ENCODE peak calls at places on chromosomes 11 and 22, in six cellular contexts. Z, X, I, C, J and T are unnamed samples.

GRCh38 chr11:71096751-71097388 is 155.5 kb downstream of the SHANK2 start:
- DNase-seq in Z (peak; percentile 10), X (no peak), I (no peak), C (no peak), J (no peak), T (peak; percentile 14)

GRCh38 chr11:30365793-30366517 is 43.1 kb downstream of the ARL14EP start:
- DNase-seq in Z (no peak), X (no peak), I (no peak), C (no peak), J (no peak), T (no peak)

GRCh38 chr22:34236527-34236926 is 316.3 kb upstream of the LARGE1 start:
- DNase-seq in Z (peak; percentile 6), X (no peak), I (no peak), C (no peak), J (no peak), T (no peak)

GRCh38 chr11:58939277-58939676 is at the start of gene GLYATL1:
- DNase-seq in Z (no peak), X (no peak), I (no peak), C (no peak), J (no peak), T (no peak)

GRCh38 chr22:20956258-20957117 is 10.6 kb upstream of the AIFM3 start:
- DNase-seq in Z (peak; percentile 83), X (no peak), I (peak; percentile 37), C (peak; percentile 63), J (no peak), T (peak; percentile 51)

GRCh38 chr11:130999086-130999485 is 82.8 kb upstream of the SNX19 start:
- DNase-seq in Z (peak; percentile 68), X (no peak), I (no peak), C (no peak), J (no peak), T (peak; percentile 77)

GRCh38 chr11:79078999-79079398 is 361.8 kb downstream of the TENM4 start:
- DNase-seq in Z (no peak), X (no peak), I (no peak), C (no peak), J (no peak), T (no peak)

GRCh38 chr11:70608568-70609314 is 210.4 kb downstream of the CTTN start:
- DNase-seq in Z (peak; percentile 23), X (no peak), I (no peak), C (peak; percentile 51), J (no peak), T (peak; percentile 61)

GRCh38 chr22:21448627-21449416 is 18.4 kb upstream of the TMEM191C start:
- DNase-seq in Z (no peak), X (no peak), I (peak; percentile 1), C (peak; percentile 1), J (no peak), T (no peak)

GRCh38 chr22:46057762-46058420 is 80.9 kb upstream of the WNT7B start:
- DNase-seq in Z (no peak), X (peak; percentile 63), I (no peak), C (no peak), J (no peak), T (peak; percentile 83)
- H3K4me3 ChIP-seq in Z (no peak overlapping the region), X (no peak overlapping the region), I (no peak overlapping the region), C (no peak overlapping the region), J (no peak overlapping the region), T (peak overlapping the region; percentile 59)

GRCh38 chr22:19488884-19489843 is 9.4 kb downstream of the CDC45 start:
- DNase-seq in Z (no peak), X (no peak), I (no peak), C (no peak), J (no peak), T (peak; percentile 30)
- TF ChIP-seq CTCF in Z (no peak), X (no peak), I (no peak), C (no peak), J (peak; percentile 23), T (no peak)

GRCh38 chr11:34623463-34623862 is 2.6 kb downstream of the EHF start:
- DNase-seq in Z (no peak), X (no peak), I (no peak), C (no peak), J (no peak), T (no peak)

GRCh38 chr11:34624069-34624468 is 3.2 kb downstream of the EHF start:
- DNase-seq in Z (peak; percentile 78), X (peak; percentile 50), I (no peak), C (no peak), J (no peak), T (no peak)

GRCh38 chr11:34627197-34627596 is 6.3 kb downstream of the EHF start:
- DNase-seq in Z (peak; percentile 93), X (no peak), I (no peak), C (no peak), J (no peak), T (no peak)

GRCh38 chr11:34626393-34626792 is 5.5 kb downstream of the EHF start:
- DNase-seq in Z (peak; percentile 84), X (no peak), I (no peak), C (no peak), J (no peak), T (no peak)

GRCh38 chr11:34625576-34625975 is 4.7 kb downstream of the EHF start:
- DNase-seq in Z (no peak), X (no peak), I (no peak), C (no peak), J (no peak), T (no peak)
- H3K4me3 ChIP-seq in Z (peak overlapping the region; percentile 45), X (no peak overlapping the region), I (no peak overlapping the region), C (no peak overlapping the region), J (no peak overlapping the region), T (no peak overlapping the region)

DNA sequence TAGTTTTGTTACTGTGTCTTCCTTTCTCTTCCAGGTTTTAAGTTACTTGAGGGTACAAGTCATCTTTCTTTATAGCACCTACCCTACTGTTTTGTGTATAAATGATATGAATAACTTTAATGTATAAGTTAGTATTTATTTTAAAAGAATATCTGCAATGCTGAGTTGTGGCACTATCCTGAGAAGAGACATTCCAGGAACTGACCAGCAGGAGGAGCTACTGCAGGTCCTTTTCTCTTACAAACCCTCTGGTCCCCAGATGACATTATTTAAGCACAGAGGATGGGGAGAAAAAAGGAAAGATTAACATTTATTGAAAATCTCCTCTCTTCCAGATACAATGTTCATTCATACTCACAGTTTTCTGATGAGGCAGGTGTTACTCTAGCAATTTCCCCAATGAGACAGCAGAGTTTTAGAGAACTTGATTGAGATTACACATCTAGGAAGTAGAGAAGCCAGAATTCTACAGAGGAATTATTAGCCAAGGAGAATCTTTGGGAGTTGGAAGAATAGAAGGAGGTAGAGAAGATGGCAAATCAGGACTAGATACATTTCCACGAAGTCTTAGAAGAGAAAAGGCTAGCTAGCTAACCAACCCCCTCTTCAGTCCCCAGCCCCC is 541.2 kb upstream of the API5 start:
- DNase-seq in Z (peak; percentile 9), X (no peak), I (peak; percentile 11), C (peak; percentile 56), J (no peak), T (peak; percentile 25)
- TF ChIP-seq CTCF in Z (peak; percentile 37), X (peak; percentile 21), I (peak; percentile 43), C (peak; percentile 89), J (no peak), T (peak; percentile 45)

GRCh38 chr11:119447664-119448242 is 24.8 kb upstream of the THY1 start:
- DNase-seq in Z (peak; percentile 86), X (no peak), I (no peak), C (no peak), J (no peak), T (no peak)
- H3K4me3 ChIP-seq in Z (no peak overlapping the region), X (no peak overlapping the region), I (no peak overlapping the region), C (no peak overlapping the region), J (no peak overlapping the region), T (no peak overlapping the region)

GRCh38 chr22:43092085-43092484 is 2.9 kb upstream of the TTLL1 start:
- DNase-seq in Z (no peak), X (no peak), I (peak; percentile 72), C (no peak), J (no peak), T (no peak)

GRCh38 chr22:43085658-43086606 is 3.3 kb downstream of the TTLL1 start:
- DNase-seq in Z (no peak), X (no peak), I (no peak), C (no peak), J (no peak), T (no peak)

GRCh38 chr22:43088616-43088978 is 594 bp downstream of the TTLL1 start:
- DNase-seq in Z (no peak), X (no peak), I (no peak), C (no peak), J (no peak), T (no peak)

GRCh38 chr22:43090130-43090789 is 1.1 kb upstream of the TTLL1 start:
- DNase-seq in Z (peak; percentile 82), X (peak; percentile 48), I (peak; percentile 89), C (peak; percentile 28), J (no peak), T (peak; percentile 93)

DNA sequence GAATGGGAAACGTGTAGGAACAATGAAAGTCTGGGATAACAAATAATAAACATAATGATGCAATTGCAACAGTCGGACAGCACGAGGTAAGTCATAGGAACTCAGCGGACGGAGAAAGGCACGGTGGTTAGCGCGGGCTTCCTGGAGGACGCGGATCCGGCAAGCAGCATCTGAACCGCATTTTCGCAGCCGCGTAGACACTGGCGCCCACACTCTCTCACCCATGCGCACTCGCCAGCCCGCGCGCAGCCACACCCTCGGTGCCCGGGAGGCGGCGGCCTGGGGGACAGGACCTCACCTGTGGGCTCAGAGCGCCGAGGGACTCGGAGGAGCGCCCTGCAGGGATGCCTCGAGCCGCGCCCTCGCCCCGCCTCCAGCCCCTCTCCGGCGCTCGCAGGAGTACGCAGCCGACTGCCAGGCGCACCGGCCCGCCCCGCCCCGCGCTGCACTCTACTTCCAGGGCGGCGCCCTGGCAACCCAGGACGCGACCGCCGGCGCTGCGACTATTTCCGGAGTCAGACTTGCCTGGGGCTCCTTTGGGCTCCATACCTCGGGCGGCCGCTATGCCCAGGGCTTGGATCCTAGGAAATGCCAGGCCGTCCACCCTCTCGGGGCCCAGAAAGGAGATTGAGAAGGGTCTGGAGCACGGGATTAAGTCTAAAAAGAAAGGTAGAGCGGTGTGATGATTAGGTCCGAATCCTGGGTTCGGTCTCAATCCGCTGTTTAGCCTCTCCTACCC is at the start of gene TTLL1:
- DNase-seq in Z (peak; percentile 55), X (peak; percentile 91), I (peak; percentile 94), C (peak; percentile 94), J (peak; percentile 39), T (peak; percentile 75)
- TF ChIP-seq CTCF in Z (no peak), X (no peak), I (no peak), C (no peak), J (no peak), T (no peak)